ENCODE peak calls at places on chromosomes 11 and 22, in four cellular contexts. W is ovary, I is T-helper 9 cell, N is COR-L47. Y is an unnamed sample.
A peak's percentile ranks its signal among the peaks of the same experiment; 100 is the strongest.

GRCh38 chr11:12691473-12691872 is 17.3 kb downstream of the TEAD1 start:
- DNase-seq in I (no peak), W (no peak), N (no peak), Y (no peak)

GRCh38 chr22:25712661-25713400 is 29.2 kb upstream of the MYO18B start:
- DNase-seq in W (no peak), I (no peak), N (no peak), Y (no peak)

GRCh38 chr11:99020324-99021225 is at the start of gene CNTN5:
- DNase-seq in W (peak; percentile 21), N (peak; percentile 94), I (no peak), Y (peak; percentile 86)

GRCh38 chr11:12807621-12808020 is 133.4 kb downstream of the TEAD1 start:
- DNase-seq in W (no peak), I (no peak), N (no peak), Y (no peak)

GRCh38 chr11:73530109-73530508 is 67.8 kb downstream of the FAM168A start:
- DNase-seq in I (no peak), W (no peak), N (no peak), Y (no peak)

GRCh38 chr11:12950681-12951080 is 58.4 kb upstream of the RASSF10 start:
- DNase-seq in N (no peak), I (no peak), W (no peak), Y (no peak)

GRCh38 chr22:30079952-30080533 is at the start of gene HORMAD2:
- DNase-seq in W (no peak), I (no peak), N (no peak), Y (no peak)

GRCh38 chr22:44764974-44765373 is 12.6 kb downstream of the ARHGAP8 start:
- DNase-seq in N (no peak), I (no peak), W (no peak), Y (no peak)

GRCh38 chr11:76237914-76238313 is 31.6 kb upstream of the WNT11 start:
- DNase-seq in N (peak; percentile 24), W (no peak), I (no peak), Y (no peak)

GRCh38 chr22:35521358-35522264 is 19.0 kb upstream of the RASD2 start:
- DNase-seq in N (no peak), I (no peak), W (no peak), Y (no peak)

GRCh38 chr11:95698939-95699562 is 90.5 kb downstream of the FAM76B start:
- DNase-seq in I (no peak), W (no peak), N (no peak), Y (no peak)

GRCh38 chr11:8006349-8006977 is 19.3 kb downstream of the EIF3F start:
- DNase-seq in N (peak; percentile 54), W (peak; percentile 41), I (peak; percentile 34), Y (peak; percentile 64)

GRCh38 chr11:78933361-78933760 is 358.7 kb upstream of the NARS2 start:
- DNase-seq in N (no peak), I (no peak), W (no peak), Y (no peak)

GRCh38 chr11:77115181-77115611 is 12.6 kb downstream of the OMP start:
- DNase-seq in N (no peak), W (no peak), I (no peak), Y (no peak)

GRCh38 chr11:27913650-27914049 is 194.3 kb downstream of the KIF18A start:
- DNase-seq in I (no peak), W (no peak), N (no peak), Y (no peak)

GRCh38 chr22:17430298-17430900 is 61.1 kb downstream of the CECR2 start:
- DNase-seq in N (no peak), I (no peak), W (no peak), Y (no peak)

GRCh38 chr11:86162257-86162656 is 82.3 kb upstream of the EED start:
- DNase-seq in W (peak; percentile 46), I (no peak), N (no peak), Y (no peak)

GRCh38 chr11:74397531-74398243 is 546 bp downstream of the PGM2L1 start:
- DNase-seq in N (peak; percentile 50), I (peak; percentile 24), W (no peak), Y (peak; percentile 68)

GRCh38 chr11:111355101-111355500 is 24.0 kb downstream of the POU2AF1 start:
- DNase-seq in N (no peak), W (no peak), I (no peak), Y (no peak)

GRCh38 chr11:58576792-58577440 is 1.3 kb upstream of the LPXN start:
- DNase-seq in N (no peak), I (no peak), W (peak; percentile 33), Y (no peak)

Y was measured in NCI-H1105 treated with DMSO at 0.1 percent for 48 hours.